ENCODE peak calls at places on chromosomes 11 and 22, in seven cellular contexts. D is stimulated activated CD4-positive, alpha-beta T cell treated with anti-CD3 and anti-CD28 coated beads, Interleukin-1b, Interleukin-23, amount 100 ng/mL, for 48 hours; F is coronary artery; B is NCI-H748 treated with DMSO at 0.1 percent for 48 hours; K is Ammon's horn; T is ureter; V is activated naive CD8-positive, alpha-beta T cell treated with anti-CD3 and anti-CD28 coated beads, Interleukin-2, amount 50 U/mL, for 24 hours. Q is an unnamed sample.

GRCh38 chr11:7548659-7549283 is 35.0 kb downstream of the PPFIBP2 start:
- DNase-seq in D (peak), F (no peak), B (no peak), K (no peak), T (no peak), V (peak), Q (no peak)

GRCh38 chr11:65892661-65893317 is 2.3 kb downstream of the CCDC85B start:
- DNase-seq in D (no peak), F (no peak), B (no peak), K (no peak), T (no peak), V (peak), Q (no peak)

GRCh38 chr11:36361901-36362391 is 65.9 kb downstream of the PRR5L start:
- DNase-seq in D (no peak), F (no peak), B (no peak), K (peak), T (peak), V (no peak), Q (no peak)

GRCh38 chr11:129804012-129804411 is 11.6 kb upstream of the TMEM45B start:
- DNase-seq in D (no peak), F (no peak), B (no peak), K (no peak), T (no peak), V (no peak), Q (no peak)

GRCh38 chr11:12414641-12415040 is 37.3 kb downstream of the PARVA start:
- DNase-seq in D (no peak), F (peak), B (no peak), K (no peak), T (no peak), V (no peak), Q (no peak)

GRCh38 chr22:29580200-29580810 is 608 bp downstream of the NIPSNAP1 start:
- DNase-seq in D (peak), F (no peak), B (no peak), K (no peak), T (no peak), V (peak), Q (no peak)

GRCh38 chr11:27282806-27283205 is 80.2 kb downstream of the CCDC34 start:
- DNase-seq in D (no peak), F (no peak), B (no peak), K (no peak), T (no peak), V (no peak), Q (no peak)

GRCh38 chr11:113447621-113448310 is 27.4 kb downstream of the DRD2 start:
- DNase-seq in D (no peak), F (no peak), B (no peak), K (no peak), T (no peak), V (no peak), Q (no peak)

GRCh38 chr11:112809429-112809828 is 151.8 kb upstream of the NCAM1 start:
- DNase-seq in D (no peak), F (no peak), B (no peak), K (no peak), T (no peak), V (no peak), Q (no peak)

GRCh38 chr11:2752204-2752772 is 52.5 kb upstream of the KCNQ1OT1 start:
- DNase-seq in D (no peak), F (no peak), B (no peak), K (no peak), T (no peak), V (no peak), Q (no peak)

GRCh38 chr22:24466831-24467249 is 28.3 kb upstream of the UPB1 start:
- DNase-seq in D (no peak), F (no peak), B (no peak), K (peak), T (no peak), V (no peak), Q (no peak)

GRCh38 chr11:1224109-1224485 is 1.2 kb downstream of the MUC5B start:
- DNase-seq in D (no peak), F (no peak), B (no peak), K (no peak), T (no peak), V (no peak), Q (no peak)

GRCh38 chr11:102831128-102831708 is 12.2 kb downstream of the MMP3 start:
- DNase-seq in D (peak), F (no peak), B (no peak), K (no peak), T (no peak), V (peak), Q (no peak)

Q was measured in NCI-H2171.